ENCODE peak calls at places on chromosomes 1 and 21, in six cellular contexts. P, E, F, W, C and D are unnamed samples.

GRCh38 chr1:200873671-200874397 is 1.1 kb downstream of the GPR25 start:
- DNase-seq in P (no peak), E (no peak), F (no peak), W (no peak), C (no peak), D (no peak)

GRCh38 chr1:229440821-229441537 is 7.1 kb upstream of the ACTA1 start:
- DNase-seq in P (no peak), E (no peak), F (no peak), W (no peak), C (peak; percentile 75), D (no peak)

GRCh38 chr1:59971464-59971911 is 44.9 kb upstream of the CYP2J2 start:
- DNase-seq in P (peak; percentile 40), E (peak; percentile 72), F (peak; percentile 84), W (no peak), C (peak; percentile 70), D (no peak)

GRCh38 chr1:202165267-202165941 is 5.0 kb upstream of the PTPN7 start:
- DNase-seq in P (peak; percentile 33), E (no peak), F (no peak), W (no peak), C (no peak), D (no peak)

GRCh38 chr1:241706257-241706656 is 54.2 kb downstream of the WDR64 start:
- DNase-seq in P (no peak), E (no peak), F (no peak), W (no peak), C (no peak), D (no peak)

GRCh38 chr1:89673251-89673650 is 40.3 kb downstream of the LRRC8C start:
- DNase-seq in P (no peak), E (no peak), F (no peak), W (no peak), C (peak; percentile 35), D (no peak)

GRCh38 chr1:206544562-206545257 is 37.4 kb downstream of the RASSF5 start:
- DNase-seq in P (peak; percentile 83), E (peak; percentile 80), F (peak; percentile 83), W (no peak), C (peak; percentile 50), D (no peak)

GRCh38 chr1:114723457-114723856 is 6.9 kb upstream of the NRAS start:
- DNase-seq in P (no peak), E (no peak), F (no peak), W (no peak), C (no peak), D (no peak)

GRCh38 chr1:67134692-67135091 is at the start of gene C1orf141:
- DNase-seq in P (no peak), E (no peak), F (peak; percentile 39), W (no peak), C (peak; percentile 50), D (no peak)

GRCh38 chr1:30777060-30777905 is 19.7 kb upstream of the LAPTM5 start:
- DNase-seq in P (no peak), E (no peak), F (no peak), W (no peak), C (no peak), D (no peak)

GRCh38 chr1:30778156-30778978 is 20.8 kb upstream of the LAPTM5 start:
- DNase-seq in P (peak; percentile 45), E (peak; percentile 44), F (no peak), W (peak; percentile 62), C (peak; percentile 92), D (peak; percentile 34)

GRCh38 chr1:30776097-30777059 is 18.8 kb upstream of the LAPTM5 start:
- DNase-seq in P (no peak), E (no peak), F (no peak), W (no peak), C (no peak), D (no peak)

GRCh38 chr1:30778979-30779293 is 21.4 kb upstream of the LAPTM5 start:
- DNase-seq in P (no peak), E (no peak), F (no peak), W (no peak), C (no peak), D (no peak)

DNA sequence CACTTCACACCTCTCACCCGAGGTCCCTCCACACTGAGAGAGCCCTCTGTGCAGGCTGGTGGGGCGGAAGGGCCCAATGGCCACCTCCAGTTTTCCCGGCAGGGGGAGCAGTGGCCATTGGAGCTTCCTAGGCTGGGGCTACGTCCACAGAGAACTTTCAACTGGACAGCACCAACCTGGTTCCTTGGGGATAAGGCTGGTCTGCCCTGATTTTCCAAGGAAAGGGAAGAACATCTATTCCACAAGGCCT is 20.3 kb upstream of the LAPTM5 start:
- DNase-seq in P (no peak), E (no peak), F (no peak), W (no peak), C (no peak), D (no peak)
- TF ChIP-seq CTCF in P (no peak), E (no peak), F (no peak), W (peak; percentile 34), C (peak; percentile 39), D (no peak)

GRCh38 chr1:65362545-65362944 is 53.2 kb downstream of the DNAJC6 start:
- DNase-seq in P (no peak), E (no peak), F (no peak), W (no peak), C (no peak), D (no peak)
- TF ChIP-seq CTCF in P (no peak), E (no peak), F (no peak), W (no peak), C (no peak), D (no peak)

GRCh38 chr1:160494620-160495019 is 28.4 kb downstream of the SLAMF6 start:
- DNase-seq in P (no peak), E (peak; percentile 28), F (no peak), W (no peak), C (peak; percentile 16), D (no peak)
- TF ChIP-seq CTCF in P (peak; percentile 53), E (no peak), F (no peak), W (peak; percentile 37), C (peak; percentile 51), D (peak; percentile 34)

DNA sequence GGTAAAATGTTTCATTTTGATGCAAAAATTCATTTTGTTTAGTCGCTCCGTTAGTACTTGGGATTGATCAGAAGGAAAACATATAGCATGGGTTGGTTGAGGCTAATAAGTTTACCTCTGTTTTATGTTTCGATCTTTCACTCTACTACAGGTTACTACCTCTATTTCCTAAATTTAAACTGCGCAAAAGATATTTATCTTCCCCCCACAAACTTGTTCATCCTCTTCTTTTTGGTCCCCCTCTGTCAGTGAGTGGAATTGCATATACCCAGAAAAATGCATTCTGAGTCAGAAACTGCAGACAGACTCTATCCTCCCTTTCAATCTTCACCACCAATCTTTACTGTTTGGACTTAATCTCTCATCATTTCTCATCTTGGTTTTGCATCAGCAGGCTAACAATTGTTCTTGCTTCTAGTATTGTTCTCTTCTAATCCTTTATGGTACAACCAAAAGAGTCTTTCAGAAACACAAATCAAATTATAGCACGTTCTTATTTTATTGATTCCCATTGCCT is 316.0 kb upstream of the ADGRL4 start:
- DNase-seq in P (no peak), E (no peak), F (no peak), W (no peak), C (peak; percentile 50), D (no peak)
- TF ChIP-seq CTCF in P (no peak), E (no peak), F (peak; percentile 50), W (no peak), C (no peak), D (no peak)

DNA sequence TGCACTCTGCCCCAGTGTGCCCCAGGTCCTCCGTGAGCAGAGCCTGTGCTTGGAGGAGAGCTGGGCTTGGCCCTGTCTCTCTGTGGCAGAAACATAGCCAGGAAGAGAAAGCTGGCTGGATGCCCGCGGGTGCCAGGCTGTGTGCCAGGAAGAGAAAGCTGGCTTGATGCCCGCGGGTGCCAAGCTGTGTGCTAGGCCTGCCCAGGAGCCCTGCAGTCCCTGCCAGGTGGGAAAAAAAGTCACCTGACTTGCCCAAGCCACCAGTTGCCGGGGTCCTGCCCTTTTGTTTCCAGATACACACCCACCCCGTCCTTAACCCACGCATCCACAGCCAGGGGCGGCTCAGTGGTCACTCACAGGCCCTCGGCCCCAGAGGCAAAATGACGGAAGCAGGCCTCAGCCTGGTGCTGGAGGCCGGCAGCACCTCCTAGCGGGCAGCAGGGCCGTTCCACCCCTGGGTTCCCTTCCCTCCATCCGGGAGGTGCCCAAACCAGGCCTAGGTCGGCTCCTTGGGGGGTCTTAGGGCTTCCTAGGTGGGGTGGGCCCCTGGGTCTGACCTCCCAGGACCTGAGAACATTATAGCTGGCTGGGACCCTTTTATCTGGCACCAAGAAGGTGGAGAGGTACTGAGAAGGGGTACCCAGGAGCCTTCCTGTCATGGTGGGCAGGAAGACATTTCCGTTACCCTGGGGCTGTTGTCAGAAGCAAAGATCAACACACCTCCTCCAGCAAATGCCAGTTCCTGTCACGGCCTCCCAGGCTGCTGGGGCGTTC is 9.1 kb downstream of the ITGB2 start:
- DNase-seq in P (peak; percentile 74), E (peak; percentile 89), F (no peak), W (no peak), C (no peak), D (peak; percentile 63)
- TF ChIP-seq CTCF in P (peak; percentile 33), E (peak; percentile 22), F (no peak), W (no peak), C (peak; percentile 18), D (peak; percentile 77)